ENCODE peak calls at places on chromosomes 1 and 21, in four cellular contexts. A is body of pancreas, O is AG09309, S is AG10803. E is an unnamed sample.

GRCh38 chr1:116380499-116381316 is 7.7 kb downstream of the ATP1A1 start:
- DNase-seq in A (no peak), O (no peak), S (no peak), E (no peak)

GRCh38 chr1:169044971-169045370 is 61.5 kb upstream of the ATP1B1 start:
- DNase-seq in A (no peak), O (no peak), S (no peak), E (no peak)

GRCh38 chr1:46488343-46489168 is 1.1 kb upstream of the DMBX1 start:
- DNase-seq in A (no peak), O (no peak), S (peak; percentile 33), E (no peak)

GRCh38 chr1:67685558-67686271 is 714 bp downstream of the GADD45A start:
- DNase-seq in A (peak; percentile 59), O (no peak), S (peak; percentile 54), E (no peak)

GRCh38 chr21:25790122-25790951 is 55.6 kb downstream of the GABPA start:
- DNase-seq in A (no peak), O (peak; percentile 7), S (peak; percentile 26), E (peak; percentile 47)

GRCh38 chr1:159851386-159851785 is 11.1 kb downstream of the VSIG8 start:
- DNase-seq in A (no peak), O (no peak), S (no peak), E (no peak)

GRCh38 chr1:12184008-12184681 is 17.4 kb downstream of the TNFRSF1B start:
- DNase-seq in A (peak; percentile 40), O (no peak), S (peak; percentile 83), E (no peak)

GRCh38 chr21:36186506-36187399 is 30.1 kb downstream of the DOP1B start:
- DNase-seq in A (no peak), O (no peak), S (no peak), E (no peak)

GRCh38 chr1:22553104-22553880 is 10.0 kb upstream of the EPHA8 start:
- DNase-seq in A (peak; percentile 41), O (no peak), S (no peak), E (no peak)

GRCh38 chr1:110084226-110085078 is 14.0 kb upstream of the ALX3 start:
- DNase-seq in A (peak; percentile 67), O (peak; percentile 10), S (peak; percentile 65), E (no peak)

GRCh38 chr1:226074046-226074445 is 11.5 kb downstream of the H3-3A start:
- DNase-seq in A (no peak), O (no peak), S (no peak), E (no peak)

GRCh38 chr21:32141009-32141357 is 137.9 kb downstream of the MIS18A start:
- DNase-seq in A (no peak), O (no peak), S (peak; percentile 91), E (peak; percentile 67)

GRCh38 chr1:11560061-11560460 is 81.1 kb downstream of the DISP3 start:
- DNase-seq in A (no peak), O (no peak), S (no peak), E (no peak)

GRCh38 chr1:185853739-185854138 is 119.5 kb downstream of the HMCN1 start:
- DNase-seq in A (no peak), O (peak; percentile 76), S (peak; percentile 93), E (peak; percentile 76)

GRCh38 chr1:195756109-195756508 is 852.1 kb downstream of the KCNT2 start:
- DNase-seq in A (no peak), O (no peak), S (no peak), E (no peak)

GRCh38 chr1:161763522-161764098 is 2.5 kb upstream of the ATF6 start:
- DNase-seq in A (peak; percentile 41), O (no peak), S (no peak), E (no peak)

GRCh38 chr1:17184822-17185484 is 20.0 kb upstream of the PADI1 start:
- DNase-seq in A (no peak), O (no peak), S (no peak), E (no peak)

GRCh38 chr21:36425286-36425685 is 40.1 kb downstream of the CHAF1B start:
- DNase-seq in A (no peak), O (no peak), S (no peak), E (no peak)

GRCh38 chr1:204453141-204453772 is 41.3 kb downstream of the PIK3C2B start:
- DNase-seq in A (no peak), O (no peak), S (no peak), E (no peak)

GRCh38 chr1:182674346-182675246 is 9.8 kb downstream of the RGS8 start:
- DNase-seq in A (no peak), O (no peak), S (peak; percentile 46), E (no peak)

GRCh38 chr1:230787471-230787870 is 40.3 kb downstream of the CAPN9 start:
- DNase-seq in A (no peak), O (no peak), S (no peak), E (no peak)

GRCh38 chr21:44765231-44766013 is 36.2 kb downstream of the UBE2G2 start:
- DNase-seq in A (no peak), O (no peak), S (no peak), E (no peak)

GRCh38 chr1:203229471-203230178 is at the start of gene CHIT1:
- DNase-seq in A (no peak), O (no peak), S (peak; percentile 13), E (no peak)

GRCh38 chr1:108590947-108591346 is 31.0 kb downstream of the EEIG2 start:
- DNase-seq in A (no peak), O (peak; percentile 89), S (peak; percentile 98), E (peak; percentile 93)

GRCh38 chr1:154955039-154955717 is 721 bp downstream of the PBXIP1 start:
- DNase-seq in A (peak; percentile 45), O (no peak), S (peak; percentile 71), E (no peak)

GRCh38 chr21:15968911-15969310 is 239.1 kb downstream of the USP25 start:
- DNase-seq in A (no peak), O (no peak), S (no peak), E (no peak)

GRCh38 chr21:38525454-38525853 is 27.2 kb upstream of the ERG start:
- DNase-seq in A (no peak), O (no peak), S (no peak), E (no peak)

GRCh38 chr1:214967865-214968575 is 114.5 kb upstream of the KCNK2 start:
- DNase-seq in A (no peak), O (no peak), S (peak; percentile 89), E (no peak)

GRCh38 chr21:33554236-33554981 is 11.6 kb downstream of the SON start:
- DNase-seq in A (no peak), O (no peak), S (no peak), E (no peak)

GRCh38 chr1:209805875-209806760 is at the start of gene IRF6:
- DNase-seq in A (peak; percentile 98), O (no peak), S (peak; percentile 62), E (no peak)

GRCh38 chr1:224721000-224721399 is 104.9 kb downstream of the CNIH3 start:
- DNase-seq in A (no peak), O (no peak), S (no peak), E (no peak)

GRCh38 chr1:224722838-224723237 is 106.7 kb downstream of the CNIH3 start:
- DNase-seq in A (no peak), O (no peak), S (no peak), E (no peak)

GRCh38 chr1:224720216-224720615 is 104.1 kb downstream of the CNIH3 start:
- DNase-seq in A (peak; percentile 17), O (no peak), S (no peak), E (no peak)

GRCh38 chr1:224718470-224719053 is 102.4 kb downstream of the CNIH3 start:
- DNase-seq in A (no peak), O (no peak), S (no peak), E (no peak)

DNA sequence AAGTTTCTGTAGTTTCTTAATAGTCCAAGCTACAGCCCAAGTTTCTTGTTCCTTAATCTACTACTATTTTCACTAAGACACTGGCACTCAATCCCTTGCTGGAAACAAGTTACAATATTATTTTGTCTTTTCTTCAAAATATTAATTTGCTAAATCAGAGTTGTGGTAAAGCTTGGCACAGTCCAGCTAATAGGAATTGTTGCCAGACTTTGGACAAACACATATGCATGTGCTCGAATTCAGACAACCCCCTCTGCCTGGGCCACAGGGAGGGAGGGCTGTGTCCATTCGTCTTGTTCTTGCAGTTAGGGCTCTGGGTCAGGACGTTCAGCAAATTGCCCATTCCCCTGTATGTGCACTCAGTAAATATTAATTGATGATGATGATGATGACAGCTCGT is 103.6 kb downstream of the CNIH3 start:
- DNase-seq in A (no peak), O (no peak), S (peak; percentile 15), E (no peak)
- H3K4me3 ChIP-seq in A (no peak overlapping the region), O (no peak overlapping the region), S (no peak overlapping the region), E (no peak overlapping the region)

GRCh38 chr1:7962636-7963377 is 1.3 kb downstream of the PARK7 start:
- DNase-seq in A (no peak), O (no peak), S (no peak), E (no peak)

GRCh38 chr1:7961199-7962010 is at the start of gene PARK7:
- DNase-seq in A (peak; percentile 100), O (peak; percentile 97), S (peak; percentile 99), E (peak; percentile 94)

GRCh38 chr1:7960165-7960564 is 1.3 kb upstream of the PARK7 start:
- DNase-seq in A (no peak), O (no peak), S (no peak), E (no peak)

GRCh38 chr1:7960867-7961198 is 678 bp upstream of the PARK7 start:
- DNase-seq in A (no peak), O (no peak), S (no peak), E (no peak)

DNA sequence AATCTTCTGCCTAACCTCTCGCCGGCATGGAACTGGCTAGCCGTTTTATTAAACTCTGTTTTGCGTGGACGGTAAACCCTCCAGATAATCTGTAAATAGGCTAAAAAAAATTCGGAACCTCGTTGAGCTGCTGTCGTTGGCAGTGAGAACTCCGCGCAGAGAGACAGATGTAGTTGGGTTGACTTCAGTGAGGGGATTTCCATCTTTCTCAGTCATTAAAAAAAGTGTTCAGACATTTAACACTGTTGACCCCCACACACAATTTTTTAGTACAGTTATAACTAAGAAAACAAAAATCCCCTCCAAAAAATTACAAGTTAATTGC is 462 bp downstream of the PARK7 start:
- DNase-seq in A (no peak), O (no peak), S (no peak), E (no peak)
- H3K4me3 ChIP-seq in A (peak overlapping the region; percentile 62), O (peak overlapping the region; percentile 97), S (peak overlapping the region; percentile 86), E (peak overlapping the region; percentile 83)

DNA sequence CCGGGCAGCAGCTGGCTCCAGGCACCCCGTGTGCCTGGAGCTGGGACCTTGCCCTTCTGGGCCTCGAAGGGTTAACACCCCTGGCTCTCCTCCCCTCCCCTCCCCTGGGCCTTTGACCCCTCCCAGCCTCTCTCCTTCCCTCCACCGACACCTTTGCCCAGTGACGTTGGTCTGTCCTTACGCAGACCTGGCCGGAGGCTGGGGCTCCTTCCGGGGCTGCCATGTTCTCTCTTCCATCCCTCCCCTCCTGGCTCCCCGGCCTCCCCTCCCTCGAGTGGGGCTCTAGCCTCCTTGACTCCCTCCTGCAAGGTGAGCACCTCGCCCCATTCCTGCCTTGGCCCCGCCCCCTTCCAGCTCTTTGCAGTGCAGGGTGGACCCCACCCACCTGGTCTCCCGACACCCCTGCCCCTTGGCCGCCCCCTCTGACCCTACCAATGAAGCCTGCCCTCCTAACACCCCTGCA is at the start of gene TMEM82:
- DNase-seq in A (no peak), O (no peak), S (no peak), E (no peak)
- H3K4me3 ChIP-seq in A (no peak within 1 kb of the TSS), O (no peak within 1 kb of the TSS), S (no peak within 1 kb of the TSS), E (no peak within 1 kb of the TSS)

DNA sequence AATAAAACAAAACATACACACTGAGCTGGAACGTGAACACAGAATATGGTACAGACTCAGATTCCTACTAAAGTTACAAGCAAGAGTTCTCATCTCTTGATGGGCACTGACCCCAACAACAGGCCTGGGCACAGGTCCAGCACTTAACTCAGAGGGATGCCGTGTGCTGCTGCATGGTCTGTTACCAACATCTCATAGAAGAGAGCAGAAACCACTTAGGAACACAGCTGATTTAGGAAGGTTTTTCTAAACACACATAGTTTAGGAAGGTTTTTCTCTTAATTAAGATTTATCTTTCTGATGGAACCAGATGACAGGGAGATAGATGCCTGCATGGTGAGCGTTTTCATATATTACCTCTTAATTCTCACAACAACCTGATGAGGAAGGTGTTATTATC is 1.5 kb downstream of the GCLM start:
- DNase-seq in A (no peak), O (peak; percentile 16), S (peak; percentile 54), E (peak; percentile 15)
- H3K4me3 ChIP-seq in A (no peak overlapping the region), O (peak overlapping the region; percentile 90), S (peak overlapping the region; percentile 96), E (peak overlapping the region; percentile 72)